ENCODE peak calls at places on chromosomes 16 and 17, in eight cellular contexts. Y is pancreas; V is iris pigment epithelial cell; G is brain pericyte; U is PC-3; J is activated CD4-positive, alpha-beta T cell treated with anti-CD3 and anti-CD28 coated beads for 24 hours; D is DMS 273 treated with DMSO at 0.1 percent for 48 hours; I is progenitor cell of endocrine pancreas. E is an unnamed sample.

GRCh38 chr16:3171855-3172593 is 16.0 kb upstream of the OR1F1 start:
- DNase-seq in Y (no peak), V (peak), G (no peak), U (no peak), J (no peak), D (peak), I (no peak), E (peak)

GRCh38 chr17:1492249-1493206 is at the start of gene MYO1C:
- DNase-seq in Y (no peak), V (no peak), G (no peak), U (peak), J (no peak), D (no peak), I (no peak), E (no peak)

GRCh38 chr16:3143189-3143588 is 8.4 kb downstream of the ZNF213 start:
- DNase-seq in Y (no peak), V (no peak), G (no peak), U (no peak), J (no peak), D (no peak), I (no peak), E (no peak)

GRCh38 chr16:85833540-85833914 is 34.0 kb downstream of the COX4I1 start:
- DNase-seq in Y (no peak), V (no peak), G (no peak), U (no peak), J (no peak), D (no peak), I (no peak), E (no peak)

GRCh38 chr17:21165922-21166598 is 39.3 kb downstream of the DHRS7B start:
- DNase-seq in Y (no peak), V (no peak), G (no peak), U (no peak), J (no peak), D (no peak), I (no peak), E (no peak)

GRCh38 chr17:15264542-15264941 is 584 bp downstream of the PMP22 start:
- DNase-seq in Y (peak), V (no peak), G (no peak), U (peak), J (no peak), D (no peak), I (no peak), E (no peak)

GRCh38 chr17:2215616-2216364 is 87.8 kb downstream of the SMG6 start:
- DNase-seq in Y (no peak), V (peak), G (peak), U (no peak), J (peak), D (no peak), I (no peak), E (no peak)

GRCh38 chr16:21953541-21953902 is 361 bp downstream of the UQCRC2 start:
- DNase-seq in Y (no peak), V (no peak), G (no peak), U (no peak), J (no peak), D (no peak), I (no peak), E (no peak)

GRCh38 chr17:82648761-82649474 is 674 bp upstream of the WDR45B start:
- DNase-seq in Y (peak), V (no peak), G (no peak), U (peak), J (peak), D (no peak), I (peak), E (peak)